ENCODE peak calls at places on chromosomes 16 and 17, in ten cellular contexts. H, A, D, U, I, J, K, Z, O and R are unnamed samples.

GRCh38 chr17:40819528-40820125 is 2.8 kb downstream of the KRT10 start:
- DNase-seq in D (no peak), U (no peak), O (peak), A (peak), I (no peak), K (no peak), Z (peak), H (no peak), J (no peak), R (no peak)

GRCh38 chr16:2692948-2693651 is 10.8 kb downstream of the KCTD5 start:
- DNase-seq in K (no peak), D (no peak), J (peak), O (no peak), A (no peak), I (no peak), Z (no peak), U (no peak), H (no peak), R (peak)

GRCh38 chr17:72560303-72561247 is 439.8 kb downstream of the SOX9 start:
- DNase-seq in U (peak), H (peak), J (peak), K (no peak), D (peak), O (peak), Z (peak), A (peak), I (no peak), R (peak)

GRCh38 chr16:22233050-22233405 is 26.9 kb downstream of the EEF2K start:
- DNase-seq in D (no peak), O (no peak), Z (no peak), H (no peak), I (no peak), U (no peak), J (no peak), A (no peak), K (no peak), R (no peak)

GRCh38 chr17:42277342-42277712 is 1.1 kb upstream of the STAT5B start:
- DNase-seq in U (no peak), K (no peak), D (no peak), J (peak), O (no peak), I (no peak), H (no peak), A (no peak), Z (no peak), R (no peak)

GRCh38 chr17:378068-378467 is 25.5 kb upstream of the RPH3AL start:
- DNase-seq in A (no peak), Z (no peak), O (no peak), H (no peak), U (no peak), D (no peak), K (no peak), J (peak), I (no peak), R (no peak)

GRCh38 chr17:71792966-71793365 is 327.9 kb upstream of the SOX9 start:
- DNase-seq in A (peak), U (no peak), Z (no peak), H (no peak), I (peak), D (no peak), J (peak), O (peak), K (no peak), R (no peak)

GRCh38 chr16:559411-560207 is 585 bp upstream of the PRR35 start:
- DNase-seq in J (no peak), I (no peak), A (no peak), Z (no peak), U (no peak), D (no peak), H (no peak), K (no peak), O (no peak), R (no peak)

GRCh38 chr16:54875443-54875842 is 55.2 kb upstream of the IRX5 start:
- DNase-seq in I (no peak), Z (no peak), A (no peak), J (peak), H (no peak), U (peak), K (no peak), O (no peak), D (no peak), R (no peak)

GRCh38 chr17:19250421-19251141 is 13.4 kb downstream of the EPN2 start:
- DNase-seq in D (no peak), I (no peak), J (no peak), U (no peak), K (no peak), Z (no peak), H (no peak), A (no peak), O (no peak), R (no peak)

GRCh38 chr17:19248923-19249574 is 11.9 kb downstream of the EPN2 start:
- DNase-seq in A (no peak), O (peak), Z (no peak), D (no peak), U (no peak), K (no peak), I (peak), J (no peak), H (no peak), R (peak)

GRCh38 chr17:19247423-19247822 is 10.3 kb downstream of the EPN2 start:
- DNase-seq in J (no peak), U (no peak), O (no peak), H (no peak), I (no peak), A (no peak), K (no peak), Z (no peak), D (no peak), R (peak)

GRCh38 chr17:19248149-19248922 is 11.2 kb downstream of the EPN2 start:
- DNase-seq in U (no peak), K (no peak), J (no peak), I (no peak), D (no peak), A (no peak), H (no peak), O (no peak), Z (no peak), R (peak)

DNA sequence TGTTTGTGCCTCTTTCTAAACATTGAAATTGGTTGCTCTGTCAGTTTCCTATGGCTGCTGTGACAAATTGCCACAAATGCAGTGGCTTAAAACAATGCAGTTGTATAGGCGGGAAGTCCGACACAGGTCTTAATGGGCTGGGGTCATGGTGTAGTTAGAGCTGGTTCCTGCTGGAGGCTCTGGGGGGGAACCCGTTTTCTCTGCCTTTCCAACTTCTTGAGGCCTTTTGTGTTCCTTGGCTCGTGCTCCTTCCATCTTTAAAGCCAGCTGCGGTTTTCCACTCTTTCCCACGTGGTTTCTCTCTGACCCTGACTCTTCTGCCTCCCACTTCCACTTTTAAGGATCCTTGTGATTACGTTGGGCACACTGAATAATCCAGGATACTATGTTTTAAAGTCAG is 12.5 kb downstream of the EPN2 start:
- DNase-seq in A (no peak), Z (no peak), O (peak), D (no peak), K (no peak), U (no peak), I (no peak), H (no peak), J (no peak), R (no peak)
- TF ChIP-seq CTCF in A (no peak), Z (no peak), O (no peak), D (no peak), K (no peak), U (no peak), I (no peak), H (no peak), J (no peak), R (no peak)

GRCh38 chr17:63947711-63948330 is 15.7 kb upstream of the CD79B start:
- DNase-seq in Z (no peak), I (no peak), H (no peak), J (no peak), O (no peak), A (no peak), K (no peak), U (no peak), D (no peak), R (no peak)

GRCh38 chr17:63948521-63948920 is 16.4 kb upstream of the CD79B start:
- DNase-seq in A (no peak), K (no peak), O (no peak), I (no peak), H (no peak), J (no peak), Z (no peak), D (no peak), U (no peak), R (no peak)

GRCh38 chr17:63954402-63955063 is 18.2 kb downstream of the SCN4A start:
- DNase-seq in I (no peak), O (no peak), D (no peak), U (no peak), H (no peak), Z (peak), K (no peak), A (no peak), J (no peak), R (no peak)

GRCh38 chr17:63949576-63950250 is 17.6 kb upstream of the CD79B start:
- DNase-seq in J (no peak), O (no peak), U (no peak), H (no peak), I (no peak), Z (no peak), A (no peak), D (no peak), K (no peak), R (no peak)

DNA sequence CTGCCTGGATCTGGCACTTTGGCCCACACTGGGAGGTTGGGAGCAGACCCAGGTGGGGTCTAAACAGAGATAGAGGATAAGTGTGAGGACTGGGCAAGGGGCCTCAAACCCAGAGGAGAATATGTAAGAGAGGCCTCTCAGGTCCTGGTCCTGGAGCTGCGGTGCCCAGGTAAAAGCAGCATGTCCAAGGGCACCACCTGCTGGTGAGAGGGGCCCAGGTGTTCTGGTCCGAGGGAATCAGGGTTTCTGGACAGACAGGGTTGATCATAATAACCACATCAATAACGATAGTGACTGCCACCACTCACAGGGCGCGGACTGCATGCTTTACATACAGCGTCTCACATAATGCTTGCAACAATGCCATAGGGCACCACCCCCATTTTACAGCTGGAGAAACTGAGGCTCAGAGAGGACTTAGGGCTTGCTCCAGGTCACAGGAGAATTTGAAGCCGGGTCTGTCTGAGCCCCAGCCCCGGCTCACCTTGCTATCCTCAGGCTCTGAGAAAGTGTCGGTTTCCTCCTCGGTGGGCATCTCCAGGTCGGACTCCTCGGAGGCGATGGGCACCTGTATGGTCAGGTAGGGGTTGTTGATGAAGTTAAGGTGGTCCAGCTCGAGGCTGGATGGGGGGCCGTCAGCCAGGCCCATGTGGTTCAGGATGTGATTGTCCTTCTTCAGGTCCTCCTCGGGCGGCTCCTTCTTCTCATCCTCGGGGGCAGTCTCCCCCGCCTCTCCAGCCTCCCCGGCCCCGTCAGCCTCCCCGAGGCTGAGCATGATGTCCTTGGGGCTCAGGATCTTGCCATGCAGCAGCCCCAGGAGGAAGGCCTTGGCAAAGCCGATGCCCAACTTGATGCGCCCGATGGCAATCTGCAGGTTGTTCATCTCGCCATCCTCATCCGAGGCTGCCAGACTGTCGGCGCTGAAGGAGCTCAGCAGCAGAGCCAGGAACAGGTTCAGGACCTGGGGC is 19.1 kb upstream of the CD79B start:
- DNase-seq in H (no peak), A (peak), U (peak), D (peak), Z (peak), I (no peak), O (no peak), J (no peak), K (no peak), R (no peak)
- TF ChIP-seq CTCF in H (peak), A (no peak), U (peak), D (peak), Z (peak), I (peak), O (no peak), J (peak), K (peak), R (no peak)

GRCh38 chr17:78734841-78735641 is 47.0 kb downstream of the CYTH1 start:
- DNase-seq in H (no peak), A (no peak), K (no peak), Z (no peak), U (no peak), I (no peak), J (no peak), O (no peak), D (no peak), R (no peak)

GRCh38 chr17:78735832-78736525 is 46.1 kb downstream of the CYTH1 start:
- DNase-seq in J (no peak), Z (no peak), I (no peak), O (peak), K (no peak), A (peak), H (no peak), U (no peak), D (peak), R (no peak)

GRCh38 chr17:78738245-78738644 is 43.8 kb downstream of the CYTH1 start:
- DNase-seq in D (no peak), I (no peak), O (no peak), J (no peak), H (no peak), U (no peak), K (no peak), A (no peak), Z (no peak), R (no peak)

GRCh38 chr17:78737332-78737731 is 44.7 kb downstream of the CYTH1 start:
- DNase-seq in A (peak), U (no peak), I (peak), D (peak), H (no peak), Z (no peak), O (no peak), J (no peak), K (no peak), R (no peak)

GRCh38 chr17:78736526-78737079 is 45.5 kb downstream of the CYTH1 start:
- DNase-seq in K (no peak), J (no peak), D (peak), I (no peak), Z (peak), U (no peak), O (no peak), H (no peak), A (peak), R (no peak)
- TF ChIP-seq CTCF in K (no peak), J (no peak), D (no peak), I (no peak), Z (no peak), U (no peak), O (no peak), H (no peak), A (no peak), R (no peak)

GRCh38 chr16:66167564-66168291 is 198.8 kb upstream of the CDH5 start:
- DNase-seq in K (no peak), J (peak), O (peak), Z (no peak), H (no peak), I (no peak), A (no peak), D (no peak), U (no peak), R (no peak)
- TF ChIP-seq CTCF in K (no peak), J (peak), O (peak), Z (no peak), H (no peak), I (peak), A (no peak), D (no peak), U (peak), R (no peak)

GRCh38 chr16:88667496-88667895 is 4.6 kb upstream of the MVD start:
- DNase-seq in H (no peak), I (no peak), D (no peak), A (no peak), U (no peak), O (peak), K (no peak), J (peak), Z (no peak), R (no peak)
- TF ChIP-seq CTCF in H (no peak), I (no peak), D (no peak), A (no peak), U (no peak), O (peak), K (no peak), J (peak), Z (no peak), R (no peak)

GRCh38 chr17:65121916-65122821 is 15.0 kb upstream of the RGS9 start:
- DNase-seq in I (no peak), D (no peak), U (no peak), O (no peak), J (no peak), A (no peak), H (no peak), K (no peak), Z (no peak), R (no peak)
- TF ChIP-seq CTCF in I (no peak), D (no peak), U (no peak), O (no peak), J (no peak), A (no peak), H (no peak), K (no peak), Z (no peak), R (no peak)

GRCh38 chr16:48511716-48512115 is 98.3 kb downstream of the N4BP1 start:
- DNase-seq in I (no peak), U (no peak), J (no peak), A (peak), K (no peak), Z (no peak), H (no peak), O (no peak), D (no peak), R (no peak)

GRCh38 chr16:48507346-48507745 is 102.6 kb downstream of the N4BP1 start:
- DNase-seq in J (no peak), Z (no peak), K (no peak), A (no peak), I (no peak), H (no peak), U (no peak), D (no peak), O (no peak), R (no peak)

GRCh38 chr16:48507886-48508285 is 102.1 kb downstream of the N4BP1 start:
- DNase-seq in I (no peak), Z (no peak), K (no peak), A (no peak), H (no peak), J (no peak), D (no peak), O (no peak), U (no peak), R (no peak)

GRCh38 chr16:48505705-48506104 is 104.3 kb downstream of the N4BP1 start:
- DNase-seq in A (no peak), D (no peak), I (no peak), Z (no peak), H (no peak), J (no peak), O (no peak), K (no peak), U (no peak), R (no peak)

GRCh38 chr16:48511071-48511540 is 98.9 kb downstream of the N4BP1 start:
- DNase-seq in A (peak), H (no peak), Z (no peak), O (peak), J (peak), U (no peak), I (peak), K (no peak), D (no peak), R (no peak)
- TF ChIP-seq CTCF in A (no peak), H (no peak), Z (no peak), O (no peak), J (no peak), U (no peak), I (no peak), K (no peak), D (no peak), R (no peak)

DNA sequence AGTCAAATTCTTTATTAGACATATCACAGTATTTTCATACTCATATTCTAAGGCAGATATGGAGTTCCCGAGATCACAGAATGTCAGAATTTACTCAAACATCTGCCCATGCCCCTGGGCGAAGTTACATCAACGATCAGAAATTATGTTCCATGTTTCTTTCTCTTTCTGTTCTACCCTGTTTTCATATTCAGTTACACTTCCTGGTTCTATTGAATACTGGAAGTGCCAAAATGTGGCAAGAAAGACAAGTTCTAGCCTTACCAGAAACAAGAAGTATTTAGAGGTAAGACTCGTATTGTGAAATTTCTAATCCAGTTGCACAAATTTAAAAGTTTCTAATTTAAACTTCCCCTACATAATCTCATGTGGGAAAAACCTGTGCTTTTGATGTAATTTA is 36.1 kb downstream of the KCNJ2 start:
- DNase-seq in A (no peak), U (no peak), K (no peak), D (no peak), O (no peak), H (no peak), I (no peak), Z (peak), J (no peak), R (no peak)
- TF ChIP-seq CTCF in A (no peak), U (no peak), K (no peak), D (no peak), O (no peak), H (no peak), I (no peak), Z (no peak), J (no peak), R (no peak)

GRCh38 chr16:19994771-19995170 is 78.9 kb downstream of the GPR139 start:
- DNase-seq in U (no peak), I (no peak), O (no peak), A (no peak), D (no peak), H (no peak), J (no peak), Z (no peak), K (no peak), R (no peak)

GRCh38 chr16:19997264-19997663 is 76.4 kb downstream of the GPR139 start:
- DNase-seq in D (no peak), U (no peak), K (no peak), I (no peak), H (no peak), J (no peak), Z (no peak), O (no peak), A (no peak), R (no peak)

DNA sequence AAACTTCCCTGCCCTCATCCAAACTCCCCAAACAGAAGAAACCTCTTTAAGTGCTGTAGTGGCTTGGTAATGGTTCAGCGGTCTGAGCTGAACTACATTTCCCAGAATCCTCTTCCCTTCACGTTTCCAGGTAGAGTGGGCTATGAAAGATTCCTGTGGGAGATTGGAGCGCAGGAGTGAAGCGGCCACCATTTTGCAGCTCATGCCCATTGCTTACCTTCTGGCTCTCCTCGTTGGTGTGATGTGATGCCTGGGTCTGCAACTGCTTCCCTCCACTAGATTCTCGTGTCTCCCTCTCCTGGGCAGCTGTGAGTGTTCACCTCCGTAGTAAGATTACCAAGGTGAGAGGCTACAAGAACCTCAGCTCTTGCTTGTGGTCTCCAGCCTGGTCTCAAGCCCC is 82.1 kb downstream of the GPR139 start:
- DNase-seq in Z (no peak), O (no peak), A (no peak), I (no peak), K (no peak), U (peak), H (no peak), D (no peak), J (no peak), R (no peak)
- TF ChIP-seq CTCF in Z (no peak), O (no peak), A (no peak), I (no peak), K (no peak), U (peak), H (no peak), D (no peak), J (no peak), R (no peak)